ENCODE peak calls at places on chromosomes 11 and 22, in ten cellular contexts. X is activated CD4-positive, alpha-beta memory T cell treated with anti-CD3 and anti-CD28 coated beads for 36 hours; D is A549; A is HFFc6; C is posterior vena cava; N is mesenchymal stem cell; L is NCI-H2081; R is OCI-LY7; I is HCT116; J is activated CD4-positive, alpha-beta T cell treated with anti-CD3 and anti-CD28 coated beads, Interleukin-2, amount 50 U/mL, for 1 hour. P is an unnamed sample.

GRCh38 chr22:19868773-19869471 is 14.2 kb upstream of the GNB1L start:
- DNase-seq in X (no peak), D (no peak), A (no peak), C (peak), N (no peak), L (no peak), R (no peak), I (no peak), J (no peak), P (peak)

GRCh38 chr11:124643042-124643604 is 20.5 kb downstream of the TBRG1 start:
- DNase-seq in X (no peak), D (no peak), A (no peak), C (no peak), N (no peak), L (no peak), R (no peak), I (no peak), J (no peak), P (no peak)

GRCh38 chr22:35629406-35630234 is 12.5 kb upstream of the MB start:
- DNase-seq in X (peak), D (peak), A (peak), C (peak), N (peak), L (no peak), R (peak), I (peak), J (no peak), P (peak)

GRCh38 chr22:18000441-18001039 is 23.8 kb downstream of the MICAL3 start:
- DNase-seq in X (peak), D (peak), A (no peak), C (no peak), N (peak), L (peak), R (peak), I (no peak), J (peak), P (peak)

GRCh38 chr11:10996678-10997077 is 138.8 kb upstream of the ZBED5 start:
- DNase-seq in X (no peak), D (no peak), A (no peak), C (no peak), N (no peak), L (no peak), R (no peak), I (no peak), J (no peak), P (no peak)

GRCh38 chr11:124198852-124199389 is 15.8 kb downstream of the OR10D3 start:
- DNase-seq in X (no peak), D (no peak), A (no peak), C (no peak), N (no peak), L (no peak), R (no peak), I (no peak), J (no peak), P (no peak)

GRCh38 chr11:76807206-76807875 is 24.2 kb downstream of the TSKU start:
- DNase-seq in X (peak), D (peak), A (peak), C (peak), N (peak), L (peak), R (peak), I (no peak), J (peak), P (peak)

GRCh38 chr22:26002456-26002855 is 166.8 kb upstream of the SEZ6L start:
- DNase-seq in X (no peak), D (no peak), A (no peak), C (no peak), N (no peak), L (no peak), R (no peak), I (no peak), J (no peak), P (no peak)

GRCh38 chr22:46576556-46577351 is 39.3 kb upstream of the CELSR1 start:
- DNase-seq in X (peak), D (no peak), A (no peak), C (no peak), N (peak), L (peak), R (peak), I (no peak), J (peak), P (peak)

GRCh38 chr11:111735262-111736116 is 30.7 kb downstream of the PPP2R1B start:
- DNase-seq in X (no peak), D (peak), A (peak), C (peak), N (peak), L (peak), R (no peak), I (no peak), J (no peak), P (peak)

GRCh38 chr11:59261150-59261549 is 48.4 kb upstream of the MPEG1 start:
- DNase-seq in X (no peak), D (no peak), A (no peak), C (no peak), N (no peak), L (no peak), R (no peak), I (no peak), J (no peak), P (no peak)

GRCh38 chr22:23404689-23405365 is 175.3 kb downstream of the IGLL1 start:
- DNase-seq in X (no peak), D (no peak), A (peak), C (no peak), N (peak), L (no peak), R (no peak), I (no peak), J (no peak), P (peak)

GRCh38 chr11:64654958-64655541 is 64.0 kb downstream of the SLC22A12 start:
- DNase-seq in X (no peak), D (no peak), A (no peak), C (no peak), N (no peak), L (no peak), R (peak), I (no peak), J (no peak), P (no peak)

GRCh38 chr11:47565340-47566165 is at the start of gene PTPMT1:
- DNase-seq in X (peak), D (peak), A (peak), C (peak), N (peak), L (peak), R (peak), I (peak), J (peak), P (peak)

GRCh38 chr11:1640076-1640946 is 10.7 kb downstream of the KRTAP5-5 start:
- DNase-seq in X (peak), D (peak), A (no peak), C (no peak), N (peak), L (peak), R (peak), I (no peak), J (peak), P (peak)

GRCh38 chr11:36153581-36153980 is 135.6 kb downstream of the COMMD9 start:
- DNase-seq in X (no peak), D (no peak), A (no peak), C (no peak), N (no peak), L (no peak), R (no peak), I (no peak), J (no peak), P (no peak)

GRCh38 chr11:8220261-8221024 is 43.2 kb downstream of the LMO1 start:
- DNase-seq in X (no peak), D (no peak), A (no peak), C (peak), N (no peak), L (no peak), R (no peak), I (no peak), J (no peak), P (no peak)

GRCh38 chr11:19242184-19242932 is 1.6 kb upstream of the E2F8 start:
- DNase-seq in X (peak), D (no peak), A (no peak), C (peak), N (peak), L (no peak), R (no peak), I (no peak), J (no peak), P (no peak)

GRCh38 chr22:19704355-19705015 is 9.8 kb upstream of the SEPTIN5 start:
- DNase-seq in X (no peak), D (no peak), A (no peak), C (peak), N (no peak), L (no peak), R (no peak), I (no peak), J (no peak), P (no peak)

GRCh38 chr22:35314161-35314942 is 14.7 kb downstream of the TOM1 start:
- DNase-seq in X (peak), D (no peak), A (no peak), C (peak), N (no peak), L (no peak), R (no peak), I (no peak), J (no peak), P (no peak)

GRCh38 chr11:12744831-12745502 is 70.7 kb downstream of the TEAD1 start:
- DNase-seq in X (no peak), D (no peak), A (no peak), C (no peak), N (peak), L (no peak), R (no peak), I (no peak), J (no peak), P (no peak)

GRCh38 chr22:19929586-19930302 is 11.8 kb upstream of the COMT start:
- DNase-seq in X (no peak), D (no peak), A (no peak), C (no peak), N (no peak), L (no peak), R (no peak), I (no peak), J (no peak), P (no peak)

GRCh38 chr22:28846994-28847393 is 36.4 kb upstream of the ZNRF3 start:
- DNase-seq in X (no peak), D (no peak), A (no peak), C (no peak), N (no peak), L (no peak), R (no peak), I (no peak), J (no peak), P (no peak)

GRCh38 chr11:118342503-118343161 is at the start of gene CD3D:
- DNase-seq in X (peak), D (no peak), A (no peak), C (no peak), N (no peak), L (no peak), R (no peak), I (no peak), J (peak), P (peak)

GRCh38 chr11:122138759-122139594 is 23.0 kb upstream of the BLID start:
- DNase-seq in X (no peak), D (no peak), A (no peak), C (no peak), N (peak), L (no peak), R (no peak), I (no peak), J (no peak), P (peak)

GRCh38 chr22:17411213-17411612 is 42.0 kb downstream of the CECR2 start:
- DNase-seq in X (no peak), D (no peak), A (no peak), C (no peak), N (no peak), L (no peak), R (no peak), I (no peak), J (no peak), P (peak)

GRCh38 chr11:2769409-2769778 is 69.6 kb upstream of the KCNQ1OT1 start:
- DNase-seq in X (no peak), D (no peak), A (no peak), C (no peak), N (no peak), L (no peak), R (no peak), I (no peak), J (no peak), P (no peak)

GRCh38 chr22:28231423-28231822 is 312.4 kb upstream of the PITPNB start:
- DNase-seq in X (no peak), D (no peak), A (no peak), C (no peak), N (peak), L (no peak), R (no peak), I (no peak), J (no peak), P (no peak)

GRCh38 chr11:118199135-118199534 is 22.7 kb upstream of the SCN2B start:
- DNase-seq in X (no peak), D (no peak), A (no peak), C (no peak), N (no peak), L (no peak), R (no peak), I (no peak), J (no peak), P (no peak)

GRCh38 chr22:45962756-45963155 is 14.2 kb downstream of the WNT7B start:
- DNase-seq in X (no peak), D (no peak), A (no peak), C (no peak), N (no peak), L (no peak), R (no peak), I (no peak), J (no peak), P (no peak)

GRCh38 chr22:48031589-48031988 is 1269.1 kb downstream of the TBC1D22A start:
- DNase-seq in X (no peak), D (no peak), A (no peak), C (no peak), N (no peak), L (no peak), R (no peak), I (no peak), J (no peak), P (no peak)

GRCh38 chr11:40166892-40167291 is 1292.6 kb downstream of the LRRC4C start:
- DNase-seq in X (no peak), D (no peak), A (no peak), C (no peak), N (peak), L (no peak), R (no peak), I (no peak), J (no peak), P (no peak)

GRCh38 chr11:120389693-120390584 is 53.7 kb downstream of the ARHGEF12 start:
- DNase-seq in X (no peak), D (no peak), A (no peak), C (no peak), N (no peak), L (no peak), R (no peak), I (no peak), J (no peak), P (no peak)